ENCODE peak calls at places on chromosomes 5 and 9, in seven cellular contexts. I is PC-3, O is hepatocyte, V is fibroblast of pulmonary artery, F is HFF-Myc, R is BJ, K is astrocyte of the spinal cord. T is an unnamed sample.

GRCh38 chr9:105330201-105330600 is 85.8 kb downstream of the SLC44A1 start:
- DNase-seq in I (peak), O (no peak), V (no peak), F (no peak), R (no peak), K (no peak), T (no peak)

GRCh38 chr5:87746341-87746740 is 333.6 kb upstream of the CCNH start:
- DNase-seq in I (no peak), O (no peak), V (no peak), F (no peak), R (no peak), K (no peak), T (no peak)

GRCh38 chr9:33117306-33117705 is 40.8 kb upstream of the SMU1 start:
- DNase-seq in I (peak), O (no peak), V (no peak), F (no peak), R (no peak), K (peak), T (no peak)

GRCh38 chr9:99368341-99369326 is 146.6 kb downstream of the SEC61B start:
- DNase-seq in I (peak), O (no peak), V (peak), F (peak), R (peak), K (peak), T (peak)

GRCh38 chr5:63963080-63963735 is 963 bp upstream of the HTR1A start:
- DNase-seq in I (peak), O (peak), V (peak), F (peak), R (peak), K (peak), T (peak)

GRCh38 chr5:167261309-167262100 is 1029.9 kb upstream of the WWC1 start:
- DNase-seq in I (no peak), O (no peak), V (peak), F (no peak), R (no peak), K (no peak), T (no peak)

GRCh38 chr9:129555512-129556203 is 65.2 kb downstream of the C9orf50 start:
- DNase-seq in I (no peak), O (no peak), V (peak), F (no peak), R (no peak), K (no peak), T (no peak)

GRCh38 chr9:130634191-130634768 is 30.1 kb upstream of the PRDM12 start:
- DNase-seq in I (no peak), O (no peak), V (no peak), F (no peak), R (no peak), K (no peak), T (no peak)

GRCh38 chr9:91047993-91048607 is 246.5 kb downstream of the SYK start:
- DNase-seq in I (peak), O (no peak), V (peak), F (no peak), R (peak), K (peak), T (peak)

GRCh38 chr5:37737326-37738056 is 102.3 kb downstream of the GDNF start:
- DNase-seq in I (no peak), O (no peak), V (no peak), F (no peak), R (no peak), K (no peak), T (no peak)

GRCh38 chr9:135281151-135281550 is 193.7 kb downstream of the OLFM1 start:
- DNase-seq in I (no peak), O (no peak), V (no peak), F (no peak), R (no peak), K (no peak), T (no peak)

GRCh38 chr9:27184556-27185351 is 75.7 kb downstream of the TEK start:
- DNase-seq in I (no peak), O (no peak), V (peak), F (no peak), R (no peak), K (peak), T (peak)

GRCh38 chr9:127765418-127765817 is 13.0 kb downstream of the SH2D3C start:
- DNase-seq in I (no peak), O (no peak), V (no peak), F (no peak), R (no peak), K (no peak), T (no peak)

GRCh38 chr5:71828641-71829040 is 109.6 kb downstream of the CARTPT start:
- DNase-seq in I (peak), O (no peak), V (peak), F (no peak), R (no peak), K (no peak), T (peak)

GRCh38 chr5:56984445-56984844 is 32.5 kb upstream of the MIER3 start:
- DNase-seq in I (no peak), O (no peak), V (no peak), F (no peak), R (no peak), K (no peak), T (no peak)

GRCh38 chr5:6732634-6733410 is 19.6 kb downstream of the TENT4A start:
- DNase-seq in I (peak), O (no peak), V (peak), F (no peak), R (no peak), K (peak), T (peak)

GRCh38 chr9:93116049-93116961 is 17.7 kb downstream of the NINJ1 start:
- DNase-seq in I (no peak), O (peak), V (peak), F (no peak), R (no peak), K (no peak), T (no peak)

GRCh38 chr5:55856511-55857246 is 5.5 kb downstream of the IL31RA start:
- DNase-seq in I (no peak), O (no peak), V (no peak), F (no peak), R (no peak), K (no peak), T (no peak)

GRCh38 chr5:138641547-138642298 is 66.5 kb upstream of the HSPA9 start:
- DNase-seq in I (peak), O (peak), V (peak), F (no peak), R (no peak), K (peak), T (peak)

GRCh38 chr5:150846651-150847333 is 471 bp downstream of the IRGM start:
- DNase-seq in I (peak), O (peak), V (peak), F (peak), R (peak), K (peak), T (peak)

GRCh38 chr9:113737414-113738271 is 138.5 kb upstream of the ZNF618 start:
- DNase-seq in I (peak), O (peak), V (peak), F (peak), R (no peak), K (peak), T (peak)

GRCh38 chr9:137811283-137811870 is 66.2 kb upstream of the CACNA1B start:
- DNase-seq in I (no peak), O (no peak), V (no peak), F (no peak), R (no peak), K (no peak), T (no peak)

GRCh38 chr5:1568201-1568979 is 44.6 kb upstream of the LPCAT1 start:
- DNase-seq in I (peak), O (peak), V (peak), F (peak), R (peak), K (peak), T (peak)

GRCh38 chr9:27362447-27363210 is 65.7 kb upstream of the EQTN start:
- DNase-seq in I (no peak), O (no peak), V (no peak), F (no peak), R (no peak), K (no peak), T (no peak)

GRCh38 chr9:128882677-128883590 is 1.0 kb downstream of the LRRC8A start:
- DNase-seq in I (no peak), O (no peak), V (peak), F (no peak), R (no peak), K (peak), T (no peak)

GRCh38 chr5:109836280-109836679 is 146.6 kb downstream of the MAN2A1 start:
- DNase-seq in I (no peak), O (no peak), V (no peak), F (no peak), R (no peak), K (no peak), T (no peak)

GRCh38 chr5:68630354-68630753 is 414.8 kb downstream of the PIK3R1 start:
- DNase-seq in I (no peak), O (no peak), V (no peak), F (no peak), R (no peak), K (no peak), T (no peak)

GRCh38 chr5:54540286-54540685 is 22.7 kb downstream of the SNX18 start:
- DNase-seq in I (no peak), O (no peak), V (no peak), F (no peak), R (no peak), K (no peak), T (no peak)

GRCh38 chr5:6837519-6838110 is 124.4 kb downstream of the TENT4A start:
- DNase-seq in I (peak), O (no peak), V (no peak), F (no peak), R (no peak), K (no peak), T (no peak)

GRCh38 chr5:179118756-179119414 is 58.7 kb downstream of the ZNF354C start:
- DNase-seq in I (no peak), O (no peak), V (no peak), F (no peak), R (no peak), K (no peak), T (no peak)

GRCh38 chr9:86652696-86653095 is 294.6 kb downstream of the GAS1 start:
- DNase-seq in I (no peak), O (no peak), V (no peak), F (no peak), R (no peak), K (no peak), T (no peak)

GRCh38 chr5:78887384-78888118 is 97.6 kb downstream of the ARSB start:
- DNase-seq in I (no peak), O (no peak), V (no peak), F (no peak), R (no peak), K (no peak), T (no peak)

GRCh38 chr5:127652952-127653611 is 4.2 kb downstream of the CTXN3 start:
- DNase-seq in I (no peak), O (no peak), V (no peak), F (no peak), R (no peak), K (no peak), T (no peak)

GRCh38 chr9:98101868-98102273 is 17.2 kb downstream of the TRIM14 start:
- DNase-seq in I (no peak), O (no peak), V (no peak), F (no peak), R (no peak), K (peak), T (no peak)

GRCh38 chr9:74355107-74355506 is 142.0 kb upstream of the RORB start:
- DNase-seq in I (no peak), O (no peak), V (no peak), F (no peak), R (no peak), K (no peak), T (no peak)

GRCh38 chr5:119386945-119387344 is 31.1 kb downstream of the TNFAIP8 start:
- DNase-seq in I (no peak), O (peak), V (peak), F (no peak), R (no peak), K (no peak), T (peak)

DNA sequence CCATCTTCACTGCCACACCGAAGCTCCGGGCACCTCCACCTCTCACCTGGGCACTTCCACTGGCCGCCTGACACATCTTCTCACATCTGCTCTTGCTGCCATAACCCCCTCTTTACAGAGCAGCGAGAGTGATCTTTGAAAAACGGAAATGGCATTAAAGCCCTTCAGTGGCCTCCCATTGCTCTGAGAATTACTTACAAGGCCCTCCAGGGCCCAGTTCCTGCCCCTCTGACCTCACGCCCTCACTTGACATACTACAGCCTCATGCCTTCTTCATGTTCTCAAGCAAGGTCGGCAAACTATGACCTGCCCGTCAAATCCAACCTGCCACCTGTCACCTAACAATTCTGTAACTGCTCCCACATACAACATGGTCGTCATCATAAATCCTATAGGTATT is 187.3 kb downstream of the NR3C1 start:
- DNase-seq in I (no peak), O (no peak), V (no peak), F (no peak), R (no peak), K (no peak), T (no peak)
- TF ChIP-seq CTCF in I (no peak), O (no peak), V (no peak), F (no peak), R (no peak), K (no peak), T (no peak)

GRCh38 chr9:120733190-120733589 is 18.9 kb upstream of the MEGF9 start:
- DNase-seq in I (no peak), O (peak), V (peak), F (no peak), R (no peak), K (peak), T (peak)

GRCh38 chr9:120726484-120726883 is 12.2 kb upstream of the MEGF9 start:
- DNase-seq in I (no peak), O (no peak), V (no peak), F (no peak), R (no peak), K (no peak), T (no peak)

GRCh38 chr9:120734607-120735006 is 20.3 kb upstream of the MEGF9 start:
- DNase-seq in I (no peak), O (no peak), V (no peak), F (no peak), R (no peak), K (no peak), T (no peak)

GRCh38 chr9:120730661-120731514 is 16.6 kb upstream of the MEGF9 start:
- DNase-seq in I (peak), O (peak), V (peak), F (peak), R (peak), K (peak), T (peak)

GRCh38 chr9:120729796-120730195 is 15.5 kb upstream of the MEGF9 start:
- DNase-seq in I (peak), O (no peak), V (no peak), F (no peak), R (no peak), K (no peak), T (no peak)
- TF ChIP-seq CTCF in I (peak), O (peak), V (peak), F (peak), R (peak), K (peak), T (peak)

GRCh38 chr5:129094924-129095797 is 612 bp downstream of the ISOC1 start:
- DNase-seq in I (peak), O (peak), V (peak), F (no peak), R (no peak), K (no peak), T (peak)
- TF ChIP-seq CTCF in I (peak), O (peak), V (no peak), F (no peak), R (no peak), K (no peak), T (no peak)

DNA sequence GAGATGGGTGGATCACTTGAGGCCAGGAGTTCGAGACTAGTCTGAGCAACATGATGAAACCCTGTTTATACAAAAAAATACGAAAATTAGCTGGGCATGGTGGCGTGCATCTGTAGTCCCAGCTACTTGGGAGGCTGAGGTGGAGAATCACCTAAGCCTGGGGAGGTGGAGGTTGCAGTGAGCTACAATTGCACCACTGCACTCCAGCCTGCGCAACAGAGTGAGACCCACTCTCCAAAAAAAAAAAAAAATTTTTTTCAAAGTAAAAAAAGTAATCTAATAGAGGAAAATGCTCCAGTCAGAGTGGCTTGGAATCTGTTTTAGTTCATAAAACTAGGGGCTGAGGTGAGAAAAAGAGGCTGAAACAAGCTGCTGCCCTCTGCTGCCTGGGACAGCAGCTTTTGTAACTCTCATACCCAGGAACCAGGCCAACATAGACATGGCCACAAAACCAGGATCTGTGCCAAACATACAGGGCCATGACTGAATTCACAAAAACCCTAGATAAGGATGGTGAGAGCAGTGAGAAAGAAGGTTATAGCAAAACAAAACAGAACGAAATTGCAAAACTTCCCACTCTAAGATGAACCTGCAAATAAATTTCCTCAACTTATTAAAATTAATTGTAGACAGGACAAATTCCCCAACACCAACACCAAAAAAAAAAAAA is 13.1 kb upstream of the DCAF12 start:
- DNase-seq in I (peak), O (peak), V (peak), F (peak), R (peak), K (peak), T (peak)
- TF ChIP-seq CTCF in I (peak), O (peak), V (peak), F (peak), R (peak), K (peak), T (peak)

DNA sequence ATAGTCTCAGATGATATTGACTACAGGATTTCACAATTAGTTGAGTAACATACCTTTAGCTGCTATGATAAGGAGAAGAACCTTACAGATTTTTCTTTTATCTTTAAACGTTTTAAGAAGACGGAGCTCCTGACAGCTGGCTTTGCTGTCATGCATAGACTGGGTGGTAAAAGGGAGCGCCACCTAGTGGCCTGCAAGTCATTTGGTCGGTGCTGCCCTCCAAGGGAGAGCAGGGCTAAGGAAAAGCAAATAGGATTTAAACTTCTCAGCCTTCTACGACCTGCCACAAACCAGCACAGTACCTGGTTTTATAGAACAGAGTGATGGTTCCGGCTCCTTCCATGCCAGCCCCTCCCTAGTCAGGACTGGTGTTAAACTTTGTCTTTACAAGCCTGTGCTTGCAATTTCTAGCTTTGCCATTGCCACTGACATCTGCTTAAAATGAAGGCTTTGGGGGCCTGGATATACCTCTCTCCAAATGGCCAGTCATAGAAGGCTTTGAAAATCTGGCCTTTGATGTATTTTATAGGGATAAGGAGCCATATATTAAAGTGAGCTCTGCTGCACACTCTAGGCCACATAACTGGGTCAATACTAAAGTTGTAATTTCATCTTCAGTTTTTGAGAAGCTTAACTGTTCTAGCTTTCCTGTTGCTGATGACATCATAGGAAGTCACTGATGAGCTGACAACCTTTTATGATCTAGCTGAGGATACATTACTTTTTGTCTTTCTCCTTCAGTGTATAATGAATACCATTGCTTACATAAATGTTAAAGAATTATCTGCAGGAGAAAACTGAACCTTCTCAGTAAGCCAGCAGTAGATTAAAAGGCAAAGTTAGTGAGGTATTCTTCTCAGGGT is 31.1 kb upstream of the ADAMTSL1 start:
- DNase-seq in I (peak), O (peak), V (peak), F (peak), R (no peak), K (peak), T (peak)
- TF ChIP-seq CTCF in I (peak), O (peak), V (peak), F (peak), R (peak), K (peak), T (peak)

GRCh38 chr5:73104326-73104725 is 16.0 kb upstream of the TMEM171 start:
- DNase-seq in I (no peak), O (no peak), V (no peak), F (no peak), R (no peak), K (no peak), T (no peak)

GRCh38 chr5:73097740-73098139 is 22.6 kb upstream of the TMEM171 start:
- DNase-seq in I (no peak), O (no peak), V (no peak), F (no peak), R (no peak), K (no peak), T (no peak)

GRCh38 chr5:73096239-73096575 is 24.2 kb upstream of the TMEM171 start:
- DNase-seq in I (no peak), O (no peak), V (no peak), F (no peak), R (no peak), K (no peak), T (no peak)

GRCh38 chr5:73103885-73104284 is 16.5 kb upstream of the TMEM171 start:
- DNase-seq in I (no peak), O (no peak), V (no peak), F (no peak), R (no peak), K (no peak), T (no peak)

GRCh38 chr5:73100109-73100508 is 20.3 kb upstream of the TMEM171 start:
- DNase-seq in I (no peak), O (no peak), V (no peak), F (no peak), R (no peak), K (no peak), T (no peak)
- TF ChIP-seq CTCF in I (no peak), O (no peak), V (no peak), F (no peak), R (no peak), K (no peak), T (no peak)

T was measured in brain microvascular endothelial cell.